ENCODE peak calls at places on chromosomes 4 and X, in five cellular contexts. G, F, E, R and S are unnamed samples.

GRCh38 chr4:1105662-1106061 is 7.7 kb downstream of the RNF212 start:
- DNase-seq in G (no peak), F (no peak), E (no peak), R (no peak), S (no peak)

GRCh38 chr4:77021614-77022089 is 54.1 kb downstream of the CCNI start:
- DNase-seq in G (no peak), F (no peak), E (no peak), R (no peak), S (no peak)

GRCh38 chr4:19961092-19961491 is 290.6 kb upstream of the SLIT2 start:
- DNase-seq in G (no peak), F (no peak), E (no peak), R (no peak), S (no peak)

GRCh38 chrX:151596282-151596681 is 32.8 kb downstream of the PASD1 start:
- DNase-seq in G (no peak), F (no peak), E (no peak), R (no peak), S (no peak)

GRCh38 chr4:48602763-48603162 is 112.7 kb downstream of the ZAR1 start:
- DNase-seq in G (no peak), F (no peak), E (no peak), R (no peak), S (no peak)

GRCh38 chr4:25771672-25772071 is 91.1 kb downstream of the SEL1L3 start:
- DNase-seq in G (no peak), F (no peak), E (no peak), R (no peak), S (no peak)

GRCh38 chr4:139027771-139028170 is 12.2 kb downstream of the NOCT start:
- DNase-seq in G (no peak), F (no peak), E (no peak), R (no peak), S (no peak)

GRCh38 chr4:174578366-174578765 is 56.1 kb upstream of the HPGD start:
- DNase-seq in G (no peak), F (no peak), E (no peak), R (no peak), S (no peak)

GRCh38 chr4:128812360-128812958 is 3.0 kb downstream of the JADE1 start:
- DNase-seq in G (peak), F (peak), E (no peak), R (no peak), S (peak)

GRCh38 chr4:73468170-73468569 is 13.4 kb upstream of the AFM start:
- DNase-seq in G (no peak), F (no peak), E (no peak), R (no peak), S (no peak)

GRCh38 chr4:111960241-111960667 is 185.0 kb upstream of the FAM241A start:
- DNase-seq in G (no peak), F (no peak), E (peak), R (no peak), S (no peak)

GRCh38 chr4:98773638-98774037 is 115.2 kb upstream of the TSPAN5 start:
- DNase-seq in G (no peak), F (no peak), E (no peak), R (no peak), S (no peak)

GRCh38 chrX:47091149-47091775 is 13.0 kb downstream of the RGN start:
- DNase-seq in G (peak), F (no peak), E (no peak), R (no peak), S (no peak)

GRCh38 chr4:182890202-182890601 is 27.0 kb downstream of the DCTD start:
- DNase-seq in G (no peak), F (no peak), E (no peak), R (no peak), S (no peak)

GRCh38 chr4:4554234-4554633 is 12.4 kb upstream of the STX18 start:
- DNase-seq in G (no peak), F (no peak), E (no peak), R (no peak), S (no peak)

GRCh38 chr4:113831469-113831868 is 69.9 kb upstream of the CAMK2D start:
- DNase-seq in G (no peak), F (no peak), E (no peak), R (no peak), S (no peak)

GRCh38 chr4:72484991-72485390 is 84.0 kb downstream of the ADAMTS3 start:
- DNase-seq in G (no peak), F (no peak), E (no peak), R (no peak), S (no peak)

GRCh38 chr4:150781108-150781663 is 199.2 kb downstream of the MAB21L2 start:
- DNase-seq in G (no peak), F (no peak), E (no peak), R (no peak), S (no peak)

GRCh38 chrX:30620980-30621716 is 32.1 kb upstream of the GK start:
- DNase-seq in G (no peak), F (no peak), E (no peak), R (no peak), S (no peak)

GRCh38 chr4:185559913-185560281 is 24.6 kb upstream of the PDLIM3 start:
- DNase-seq in G (peak), F (no peak), E (no peak), R (peak), S (peak)

GRCh38 chr4:1547863-1548637 is 136.1 kb downstream of the FAM53A start:
- DNase-seq in G (peak), F (no peak), E (no peak), R (no peak), S (no peak)

GRCh38 chrX:20545538-20545937 is 278.8 kb upstream of the RPS6KA3 start:
- DNase-seq in G (no peak), F (no peak), E (no peak), R (no peak), S (no peak)

GRCh38 chrX:115499112-115499805 is 61.7 kb upstream of the PLS3 start:
- DNase-seq in G (no peak), F (no peak), E (no peak), R (no peak), S (no peak)

GRCh38 chr4:74395633-74396032 is 30.7 kb downstream of the EREG start:
- DNase-seq in G (no peak), F (no peak), E (no peak), R (no peak), S (no peak)

GRCh38 chrX:75155454-75155829 is 641 bp downstream of the ABCB7 start:
- DNase-seq in G (no peak), F (no peak), E (no peak), R (no peak), S (no peak)

GRCh38 chr4:3046623-3047022 is 27.7 kb downstream of the HTT-AS start:
- DNase-seq in G (no peak), F (no peak), E (no peak), R (no peak), S (no peak)

GRCh38 chrX:118495958-118496762 is 545 bp downstream of the DOCK11 start:
- DNase-seq in G (peak), F (no peak), E (peak), R (peak), S (peak)

GRCh38 chrX:107374116-107374515 is 75.3 kb upstream of the FRMPD3 start:
- DNase-seq in G (no peak), F (no peak), E (no peak), R (no peak), S (no peak)

GRCh38 chrX:9466115-9466495 is 1.2 kb downstream of the TBL1X start:
- DNase-seq in G (peak), F (peak), E (peak), R (peak), S (no peak)